ENCODE peak calls at places on chromosome 13, in five cellular contexts. H, A, L, E and Z are unnamed samples.

GRCh38 chr13:43805071-43805468 is 18.3 kb upstream of the ENOX1 start:
- DNase-seq in H (peak), A (no peak), L (peak), E (no peak), Z (no peak)

GRCh38 chr13:33228645-33229445 is 56.7 kb downstream of the STARD13 start:
- DNase-seq in H (peak), A (no peak), L (peak), E (no peak), Z (no peak)

GRCh38 chr13:33545492-33545891 is 259.9 kb upstream of the STARD13 start:
- DNase-seq in H (no peak), A (no peak), L (no peak), E (no peak), Z (no peak)

GRCh38 chr13:98546402-98546801 is 30.5 kb downstream of the STK24 start:
- DNase-seq in H (no peak), A (no peak), L (no peak), E (no peak), Z (no peak)

GRCh38 chr13:90416519-90416918 is 931.0 kb upstream of the MIR17HG start:
- DNase-seq in H (no peak), A (no peak), L (peak), E (no peak), Z (peak)

GRCh38 chr13:44760434-44760833 is 184.3 kb upstream of the TSC22D1 start:
- DNase-seq in H (no peak), A (no peak), L (no peak), E (no peak), Z (no peak)

GRCh38 chr13:98839826-98840769 is 87.6 kb upstream of the SLC15A1 start:
- DNase-seq in H (peak), A (peak), L (peak), E (peak), Z (no peak)

GRCh38 chr13:102582256-102582655 is 14.5 kb upstream of the TPP2 start:
- DNase-seq in H (no peak), A (no peak), L (no peak), E (no peak), Z (no peak)

GRCh38 chr13:93881418-93881817 is 598.1 kb downstream of the DCT start:
- DNase-seq in H (no peak), A (no peak), L (no peak), E (no peak), Z (no peak)

GRCh38 chr13:105838231-105838630 is 697.2 kb downstream of the EFNB2 start:
- DNase-seq in H (no peak), A (no peak), L (no peak), E (no peak), Z (no peak)

GRCh38 chr13:49314344-49314882 is 66.7 kb downstream of the CDADC1 start:
- DNase-seq in H (no peak), A (no peak), L (no peak), E (no peak), Z (no peak)

GRCh38 chr13:85896516-85897450 is 97.6 kb upstream of the SLITRK6 start:
- DNase-seq in H (no peak), A (no peak), L (no peak), E (no peak), Z (no peak)

GRCh38 chr13:110103479-110103878 is 203.5 kb downstream of the COL4A1 start:
- DNase-seq in H (no peak), A (no peak), L (no peak), E (no peak), Z (no peak)

GRCh38 chr13:39016789-39017188 is 21.1 kb downstream of the PROSER1 start:
- DNase-seq in H (peak), A (peak), L (peak), E (no peak), Z (no peak)

GRCh38 chr13:20608438-20609020 is 41.6 kb downstream of the IFT88 start:
- DNase-seq in H (no peak), A (no peak), L (peak), E (no peak), Z (no peak)

GRCh38 chr13:98658131-98658530 is 81.2 kb upstream of the STK24 start:
- DNase-seq in H (no peak), A (no peak), L (peak), E (no peak), Z (no peak)

GRCh38 chr13:111219306-111219705 is 101.1 kb upstream of the TEX29 start:
- DNase-seq in H (no peak), A (no peak), L (peak), E (no peak), Z (no peak)

GRCh38 chr13:43357435-43358065 is 334.2 kb downstream of the DNAJC15 start:
- DNase-seq in H (no peak), A (no peak), L (no peak), E (no peak), Z (no peak)

GRCh38 chr13:107907065-107907464 is 308.3 kb downstream of the LIG4 start:
- DNase-seq in H (no peak), A (no peak), L (no peak), E (no peak), Z (no peak)

GRCh38 chr13:46160474-46161066 is 21.4 kb downstream of the LCP1 start:
- DNase-seq in H (peak), A (no peak), L (peak), E (no peak), Z (no peak)

GRCh38 chr13:109665781-109666249 is 120.6 kb downstream of the IRS2 start:
- DNase-seq in H (no peak), A (no peak), L (no peak), E (no peak), Z (no peak)

GRCh38 chr13:45219123-45219891 is 18.5 kb upstream of the KCTD4 start:
- DNase-seq in H (no peak), A (no peak), L (no peak), E (no peak), Z (no peak)

GRCh38 chr13:62643007-62643483 is 1227.4 kb upstream of the PCDH20 start:
- DNase-seq in H (no peak), A (no peak), L (no peak), E (no peak), Z (no peak)

GRCh38 chr13:46553886-46554855 is 1.2 kb downstream of the LRCH1 start:
- DNase-seq in H (peak), A (peak), L (peak), E (peak), Z (peak)

GRCh38 chr13:112351825-112352224 is 24.3 kb upstream of the SPACA7 start:
- DNase-seq in H (no peak), A (no peak), L (no peak), E (no peak), Z (no peak)

GRCh38 chr13:100338265-100338664 is 249.4 kb downstream of the PCCA start:
- DNase-seq in H (no peak), A (no peak), L (no peak), E (no peak), Z (no peak)

GRCh38 chr13:48862572-48862971 is 113.1 kb upstream of the FNDC3A start:
- DNase-seq in H (no peak), A (no peak), L (no peak), E (no peak), Z (no peak)

GRCh38 chr13:31444266-31444862 is 244.6 kb downstream of the B3GLCT start:
- DNase-seq in H (no peak), A (no peak), L (peak), E (no peak), Z (no peak)

GRCh38 chr13:20125129-20125782 is 35.6 kb downstream of the GJA3 start:
- DNase-seq in H (no peak), A (no peak), L (peak), E (peak), Z (no peak)

GRCh38 chr13:48594080-48594815 is 59.5 kb upstream of the CYSLTR2 start:
- DNase-seq in H (no peak), A (no peak), L (no peak), E (no peak), Z (no peak)

GRCh38 chr13:41622545-41623429 is 165.4 kb downstream of the RGCC start:
- DNase-seq in H (no peak), A (no peak), L (peak), E (no peak), Z (no peak)

GRCh38 chr13:33260168-33261098 is 25.1 kb downstream of the STARD13 start:
- DNase-seq in H (no peak), A (no peak), L (peak), E (no peak), Z (no peak)

GRCh38 chr13:47146136-47146535 is 249.3 kb upstream of the HTR2A start:
- DNase-seq in H (no peak), A (no peak), L (peak), E (no peak), Z (no peak)

GRCh38 chr13:110231348-110232047 is 75.5 kb downstream of the COL4A1 start:
- DNase-seq in H (no peak), A (no peak), L (no peak), E (no peak), Z (no peak)

GRCh38 chr13:76293751-76294150 is 592.5 kb downstream of the KCTD12 start:
- DNase-seq in H (peak), A (no peak), L (peak), E (no peak), Z (no peak)

GRCh38 chr13:76293346-76293745 is 592.9 kb downstream of the KCTD12 start:
- DNase-seq in H (no peak), A (no peak), L (peak), E (no peak), Z (no peak)

GRCh38 chr13:76297331-76297730 is 588.9 kb downstream of the KCTD12 start:
- DNase-seq in H (no peak), A (no peak), L (no peak), E (no peak), Z (no peak)

GRCh38 chr13:76300688-76301087 is 585.5 kb downstream of the KCTD12 start:
- DNase-seq in H (no peak), A (no peak), L (no peak), E (no peak), Z (no peak)

DNA sequence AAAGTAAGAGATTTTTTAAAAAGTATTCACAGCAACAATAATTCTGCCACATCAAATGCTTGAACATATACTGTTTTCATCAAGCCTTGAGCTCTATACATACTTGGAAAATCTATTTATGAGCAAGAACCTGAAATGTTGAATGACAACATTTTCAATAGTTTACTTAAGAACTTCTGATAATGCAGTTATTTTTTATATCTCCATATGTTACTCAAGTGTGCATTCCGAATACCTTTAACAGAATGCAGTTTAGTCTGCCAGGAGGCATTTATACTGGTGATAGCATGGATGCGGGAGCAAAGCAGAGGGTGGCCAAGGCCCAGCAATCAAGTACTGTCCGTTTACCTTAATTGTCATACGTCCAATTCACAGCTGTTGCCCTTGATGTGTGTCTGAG is 589.5 kb downstream of the KCTD12 start:
- DNase-seq in H (no peak), A (no peak), L (no peak), E (no peak), Z (no peak)
- TF ChIP-seq CTCF in H (no peak), A (no peak), L (no peak), E (no peak), Z (no peak)

GRCh38 chr13:96796234-96796633 is 198.0 kb downstream of the OXGR1 start:
- DNase-seq in H (no peak), A (no peak), L (no peak), E (no peak), Z (no peak)
- TF ChIP-seq CTCF in H (no peak), A (peak), L (peak), E (peak), Z (no peak)

DNA sequence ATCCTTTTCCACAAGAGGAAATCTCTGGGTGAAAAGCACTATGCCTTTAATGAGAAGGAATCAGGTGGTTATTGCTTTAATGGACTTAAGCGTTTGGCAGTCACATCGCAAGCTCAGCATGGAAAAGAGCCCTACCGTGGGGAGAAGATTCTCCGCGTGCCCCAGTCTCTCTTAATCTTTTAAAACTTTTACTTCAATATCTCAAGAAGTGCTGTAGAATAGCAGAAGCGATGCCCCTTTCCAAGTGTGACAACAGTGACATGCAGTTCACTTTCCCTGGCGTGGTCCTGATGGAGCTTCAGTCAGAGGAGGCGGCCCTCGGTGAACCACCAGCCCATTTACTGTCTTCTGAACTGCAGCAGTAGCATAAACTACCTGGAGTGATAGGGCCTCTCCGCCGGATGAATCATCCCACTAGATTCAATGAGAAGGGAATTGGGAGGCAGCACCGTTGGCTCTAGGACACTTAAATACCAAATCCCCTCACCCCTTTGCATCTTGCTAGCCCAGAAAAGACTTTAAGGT is 112.7 kb upstream of the GPR12 start:
- DNase-seq in H (no peak), A (no peak), L (no peak), E (no peak), Z (no peak)
- TF ChIP-seq CTCF in H (no peak), A (peak), L (no peak), E (no peak), Z (no peak)

DNA sequence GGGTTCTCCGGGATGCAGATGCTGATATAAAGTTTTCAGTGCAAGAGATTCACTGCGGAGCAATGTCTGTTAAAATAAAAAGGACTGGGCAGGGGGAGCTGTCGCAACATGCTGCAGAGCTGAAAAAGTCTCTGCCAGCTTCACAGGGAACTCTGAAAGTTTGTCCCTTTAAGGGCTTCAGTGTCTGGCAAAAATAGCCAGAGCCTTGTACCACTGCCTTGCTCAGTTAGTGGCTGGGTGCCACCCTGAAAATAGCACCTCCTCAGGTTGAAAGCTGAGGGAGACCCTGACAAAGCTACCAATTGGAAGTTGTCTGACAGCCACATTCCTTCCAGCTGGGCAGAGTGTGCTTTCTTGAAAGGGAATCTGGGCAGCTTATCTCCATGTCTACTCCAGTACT is 3.0 kb upstream of the NDFIP2 start:
- DNase-seq in H (no peak), A (no peak), L (peak), E (no peak), Z (no peak)
- TF ChIP-seq CTCF in H (no peak), A (no peak), L (no peak), E (no peak), Z (no peak)

GRCh38 chr13:50376895-50377575 is 361.8 kb downstream of the KCNRG start:
- DNase-seq in H (no peak), A (no peak), L (no peak), E (peak), Z (no peak)
- TF ChIP-seq CTCF in H (no peak), A (no peak), L (no peak), E (peak), Z (no peak)

GRCh38 chr13:61247149-61247936 is 168.3 kb downstream of the PCDH20 start:
- DNase-seq in H (no peak), A (no peak), L (no peak), E (peak), Z (no peak)
- TF ChIP-seq CTCF in H (no peak), A (no peak), L (no peak), E (no peak), Z (no peak)

GRCh38 chr13:113812140-113813036 is 51.5 kb downstream of the GAS6 start:
- DNase-seq in H (no peak), A (no peak), L (no peak), E (no peak), Z (no peak)
- TF ChIP-seq CTCF in H (no peak), A (no peak), L (no peak), E (no peak), Z (no peak)